ENCODE peak calls at places on chromosome 13, in seven cellular contexts. U is AG10803; Q is upper lobe of right lung; I is Calu3; D is fibroblast of mammary gland; W is ovary; N is activated CD4-positive, alpha-beta T cell treated with anti-CD3 and anti-CD28 coated beads, Interleukin-2, amount 50 U/mL, for 24 hours. F is an unnamed sample.

GRCh38 chr13:78593652-78594494 is 9.5 kb downstream of the POU4F1 start:
- DNase-seq in N (no peak), I (no peak), Q (no peak), W (no peak), U (no peak), D (no peak), F (no peak)

GRCh38 chr13:52652170-52652979 is at the start of gene SUGT1:
- DNase-seq in W (peak; percentile 95), N (peak; percentile 92), U (peak; percentile 98), Q (peak; percentile 99), D (peak; percentile 97), I (peak; percentile 98), F (peak; percentile 97)

GRCh38 chr13:113002206-113002821 is 33.3 kb downstream of the MCF2L start:
- DNase-seq in U (no peak), W (no peak), I (peak; percentile 33), D (no peak), N (no peak), Q (no peak), F (no peak)

GRCh38 chr13:114108894-114109293 is 23.5 kb downstream of the RASA3 start:
- DNase-seq in I (no peak), D (no peak), W (peak; percentile 13), Q (peak; percentile 57), N (no peak), U (no peak), F (no peak)

GRCh38 chr13:109867766-109868165 is 81.4 kb upstream of the IRS2 start:
- DNase-seq in I (no peak), U (no peak), N (no peak), W (no peak), Q (no peak), D (peak; percentile 45), F (peak; percentile 97)

GRCh38 chr13:78139765-78140164 is 221.1 kb upstream of the EDNRB start:
- DNase-seq in Q (no peak), W (no peak), N (no peak), D (no peak), I (no peak), U (no peak), F (no peak)

GRCh38 chr13:111115841-111116500 is 861 bp downstream of the ARHGEF7 start:
- DNase-seq in U (peak; percentile 89), N (no peak), W (peak; percentile 45), Q (no peak), D (peak; percentile 91), I (no peak), F (peak; percentile 13)

GRCh38 chr13:97493471-97493870 is 59.5 kb downstream of the RAP2A start:
- DNase-seq in N (no peak), W (no peak), U (no peak), Q (no peak), I (no peak), D (peak; percentile 9), F (no peak)

GRCh38 chr13:19927117-19927734 is 31.3 kb upstream of the ZMYM2 start:
- DNase-seq in D (peak; percentile 57), N (no peak), Q (no peak), I (no peak), U (peak; percentile 32), W (no peak), F (peak; percentile 44)

GRCh38 chr13:109784590-109785140 is 1.7 kb downstream of the IRS2 start:
- DNase-seq in U (peak; percentile 81), D (peak; percentile 59), N (no peak), W (peak; percentile 78), I (peak; percentile 71), Q (peak; percentile 91), F (peak; percentile 51)

GRCh38 chr13:41356788-41357187 is 45.7 kb downstream of the NAA16 start:
- DNase-seq in W (no peak), N (no peak), U (no peak), I (no peak), D (no peak), Q (no peak), F (no peak)

GRCh38 chr13:45341799-45342584 is 1.0 kb upstream of the TPT1 start:
- DNase-seq in W (peak; percentile 50), Q (peak; percentile 73), D (peak; percentile 83), N (no peak), U (peak; percentile 82), I (peak; percentile 26), F (peak; percentile 19)

GRCh38 chr13:62747629-62748028 is 1332.0 kb upstream of the PCDH20 start:
- DNase-seq in Q (no peak), I (no peak), N (no peak), W (no peak), U (no peak), D (peak; percentile 4), F (no peak)

GRCh38 chr13:110308377-110309158 is 1.5 kb downstream of the COL4A2 start:
- DNase-seq in N (no peak), U (peak; percentile 67), Q (no peak), W (peak; percentile 60), I (no peak), D (peak; percentile 64), F (peak; percentile 58)

GRCh38 chr13:68927387-68928026 is 1180.1 kb upstream of the ATXN8OS start:
- DNase-seq in N (no peak), I (peak; percentile 2), W (no peak), U (no peak), Q (no peak), D (peak; percentile 2), F (peak; percentile 6)

GRCh38 chr13:38024431-38024830 is 154.9 kb upstream of the TRPC4 start:
- DNase-seq in I (no peak), U (no peak), N (no peak), Q (no peak), W (no peak), D (no peak), F (no peak)

GRCh38 chr13:19586904-19587634 is 25.7 kb upstream of the TPTE2 start:
- DNase-seq in I (no peak), D (peak; percentile 47), N (peak; percentile 76), W (no peak), Q (peak; percentile 68), U (peak; percentile 46), F (peak; percentile 78)

GRCh38 chr13:109747524-109747923 is 38.9 kb downstream of the IRS2 start:
- DNase-seq in N (no peak), I (no peak), U (no peak), W (no peak), Q (no peak), D (no peak), F (no peak)

GRCh38 chr13:42107006-42107405 is 58.6 kb downstream of the DGKH start:
- DNase-seq in I (peak; percentile 16), N (no peak), W (no peak), D (no peak), U (no peak), Q (no peak), F (no peak)

GRCh38 chr13:50650936-50651638 is 192.4 kb downstream of the DLEU7 start:
- DNase-seq in N (no peak), Q (no peak), D (peak; percentile 12), U (peak; percentile 8), W (no peak), I (no peak), F (no peak)

GRCh38 chr13:33817513-33817842 is 471 bp upstream of the RFC3 start:
- DNase-seq in U (no peak), D (no peak), W (no peak), I (no peak), N (no peak), Q (no peak), F (peak; percentile 0)

GRCh38 chr13:40379794-40380608 is 286.4 kb downstream of the FOXO1 start:
- DNase-seq in Q (no peak), W (no peak), N (no peak), I (no peak), U (no peak), D (no peak), F (no peak)

GRCh38 chr13:50990540-50991506 is 81.2 kb downstream of the RNASEH2B start:
- DNase-seq in I (no peak), N (no peak), Q (no peak), D (peak; percentile 73), U (peak; percentile 71), W (peak; percentile 57), F (peak; percentile 73)

GRCh38 chr13:106243011-106243410 is 292.5 kb downstream of the EFNB2 start:
- DNase-seq in Q (no peak), D (no peak), U (no peak), W (no peak), N (no peak), I (no peak), F (no peak)

GRCh38 chr13:75415720-75416119 is 66.2 kb downstream of the TBC1D4 start:
- DNase-seq in U (peak; percentile 82), Q (no peak), W (no peak), I (no peak), D (peak; percentile 95), N (no peak), F (peak; percentile 87)

GRCh38 chr13:68185767-68186166 is 955.6 kb upstream of the PCDH9 start:
- DNase-seq in D (peak; percentile 5), W (no peak), U (no peak), Q (no peak), I (no peak), N (no peak), F (peak; percentile 12)

GRCh38 chr13:99393791-99394735 is 86.9 kb upstream of the GPR183 start:
- DNase-seq in I (no peak), W (no peak), U (no peak), D (no peak), Q (no peak), N (no peak), F (no peak)

GRCh38 chr13:39862891-39863290 is 207.4 kb downstream of the COG6 start:
- DNase-seq in D (no peak), W (no peak), I (no peak), U (no peak), Q (no peak), N (no peak), F (no peak)

GRCh38 chr13:112747256-112747655 is 57.4 kb downstream of the ATP11A start:
- DNase-seq in D (no peak), I (no peak), N (no peak), W (no peak), U (no peak), Q (peak; percentile 76), F (no peak)

GRCh38 chr13:52159159-52159982 is at the start of gene NEK3:
- DNase-seq in U (peak; percentile 67), I (peak; percentile 33), D (peak; percentile 67), W (peak; percentile 69), N (peak; percentile 32), Q (peak; percentile 85), F (peak; percentile 69)

GRCh38 chr13:113078895-113079720 is 26.5 kb upstream of the F7 start:
- DNase-seq in U (no peak), W (no peak), D (no peak), Q (peak; percentile 31), N (no peak), I (no peak), F (no peak)

GRCh38 chr13:107251321-107251720 is 683.4 kb upstream of the ARGLU1 start:
- DNase-seq in I (no peak), N (no peak), U (peak; percentile 1), W (no peak), D (no peak), Q (no peak), F (peak; percentile 9)

GRCh38 chr13:81048026-81048461 is 707.1 kb upstream of the SPRY2 start:
- DNase-seq in N (no peak), Q (no peak), U (no peak), W (no peak), D (no peak), I (no peak), F (no peak)

GRCh38 chr13:45615501-45616101 is at the start of gene ERICH6B:
- DNase-seq in N (no peak), I (no peak), U (no peak), Q (no peak), W (peak; percentile 19), D (peak; percentile 11), F (peak; percentile 51)

GRCh38 chr13:82717249-82717648 is 1165.0 kb downstream of the SLITRK1 start:
- DNase-seq in Q (no peak), N (no peak), U (peak; percentile 64), W (no peak), D (peak; percentile 80), I (no peak), F (peak; percentile 10)

GRCh38 chr13:42893346-42893745 is 98.7 kb downstream of the EPSTI1 start:
- DNase-seq in Q (no peak), I (no peak), D (peak; percentile 96), N (no peak), W (no peak), U (peak; percentile 89), F (peak; percentile 63)

GRCh38 chr13:110210604-110210985 is 96.4 kb downstream of the COL4A1 start:
- DNase-seq in Q (no peak), D (no peak), N (no peak), U (no peak), I (no peak), W (no peak), F (no peak)

GRCh38 chr13:91142572-91142971 is 204.9 kb upstream of the MIR17HG start:
- DNase-seq in N (no peak), W (no peak), I (no peak), Q (no peak), D (peak; percentile 39), U (peak; percentile 29), F (peak; percentile 80)